ENCODE peak calls at places on chromosomes 6 and 20, in seven cellular contexts. J is neural progenitor cell, H is AG10803, L is esophagus muscularis mucosa, R is endothelial cell, K is fibroblast of lung, T is uterus. N is an unnamed sample.

GRCh38 chr6:158784505-158784904 is 34.7 kb downstream of the EZR start:
- DNase-seq in J (no peak), H (peak; percentile 36), L (no peak), R (no peak), K (peak; percentile 88), T (no peak), N (no peak)

GRCh38 chr20:59151820-59152219 is 11.8 kb upstream of the ZNF831 start:
- DNase-seq in J (no peak), H (no peak), L (no peak), R (no peak), K (no peak), T (no peak), N (no peak)

GRCh38 chr20:44247676-44248419 is 740 bp downstream of the GDAP1L1 start:
- DNase-seq in J (peak; percentile 94), H (peak; percentile 5), L (no peak), R (peak; percentile 89), K (peak; percentile 32), T (no peak), N (peak; percentile 73)

GRCh38 chr6:17101422-17102257 is at the start of gene STMND1:
- DNase-seq in J (peak; percentile 63), H (peak; percentile 24), L (no peak), R (no peak), K (peak; percentile 37), T (peak; percentile 41), N (peak; percentile 17)

GRCh38 chr6:143232849-143233248 is 172.2 kb downstream of the AIG1 start:
- DNase-seq in J (peak; percentile 65), H (peak; percentile 28), L (no peak), R (peak; percentile 62), K (peak; percentile 14), T (no peak), N (peak; percentile 14)

GRCh38 chr6:35919827-35920751 is 809 bp downstream of the SRPK1 start:
- DNase-seq in J (peak; percentile 62), H (peak; percentile 40), L (peak; percentile 89), R (peak; percentile 51), K (peak; percentile 74), T (no peak), N (peak; percentile 23)

GRCh38 chr20:61980647-61981583 is 84.8 kb downstream of the TAF4 start:
- DNase-seq in J (peak; percentile 60), H (peak; percentile 26), L (no peak), R (peak; percentile 46), K (no peak), T (no peak), N (no peak)

GRCh38 chr6:54411767-54412166 is 103.5 kb downstream of the TINAG start:
- DNase-seq in J (no peak), H (no peak), L (no peak), R (no peak), K (no peak), T (no peak), N (no peak)

GRCh38 chr6:163754866-163755265 is 340.3 kb downstream of the QKI start:
- DNase-seq in J (no peak), H (no peak), L (peak; percentile 87), R (no peak), K (no peak), T (no peak), N (no peak)

GRCh38 chr6:159594750-159595117 is 98.3 kb downstream of the SOD2 start:
- DNase-seq in J (no peak), H (peak; percentile 64), L (no peak), R (no peak), K (peak; percentile 86), T (no peak), N (no peak)

GRCh38 chr6:30075094-30075986 is at the start of gene RNF39:
- DNase-seq in J (peak; percentile 59), H (no peak), L (no peak), R (no peak), K (no peak), T (no peak), N (no peak)

GRCh38 chr20:1005452-1006027 is 3.4 kb upstream of the RSPO4 start:
- DNase-seq in J (peak; percentile 82), H (no peak), L (no peak), R (peak; percentile 49), K (peak; percentile 15), T (no peak), N (no peak)

GRCh38 chr6:139373154-139373927 is 1.1 kb downstream of the CITED2 start:
- DNase-seq in J (peak; percentile 61), H (peak; percentile 76), L (peak; percentile 92), R (peak; percentile 63), K (peak; percentile 53), T (peak; percentile 45), N (peak; percentile 43)

GRCh38 chr6:98514073-98514720 is 320.2 kb upstream of the POU3F2 start:
- DNase-seq in J (no peak), H (no peak), L (no peak), R (no peak), K (no peak), T (no peak), N (no peak)

GRCh38 chr20:45343867-45344721 is 4.1 kb downstream of the SDC4 start:
- DNase-seq in J (no peak), H (peak; percentile 86), L (no peak), R (no peak), K (peak; percentile 93), T (peak; percentile 83), N (no peak)

GRCh38 chr6:72205500-72205899 is 319.1 kb downstream of the RIMS1 start:
- DNase-seq in J (no peak), H (no peak), L (no peak), R (no peak), K (no peak), T (no peak), N (no peak)

GRCh38 chr20:51769941-51770615 is 1.9 kb upstream of the ATP9A start:
- DNase-seq in J (no peak), H (peak; percentile 18), L (no peak), R (no peak), K (no peak), T (no peak), N (no peak)

GRCh38 chr6:104623052-104623690 is 236.5 kb downstream of the HACE1 start:
- DNase-seq in J (peak; percentile 51), H (no peak), L (no peak), R (peak; percentile 40), K (no peak), T (no peak), N (no peak)

DNA sequence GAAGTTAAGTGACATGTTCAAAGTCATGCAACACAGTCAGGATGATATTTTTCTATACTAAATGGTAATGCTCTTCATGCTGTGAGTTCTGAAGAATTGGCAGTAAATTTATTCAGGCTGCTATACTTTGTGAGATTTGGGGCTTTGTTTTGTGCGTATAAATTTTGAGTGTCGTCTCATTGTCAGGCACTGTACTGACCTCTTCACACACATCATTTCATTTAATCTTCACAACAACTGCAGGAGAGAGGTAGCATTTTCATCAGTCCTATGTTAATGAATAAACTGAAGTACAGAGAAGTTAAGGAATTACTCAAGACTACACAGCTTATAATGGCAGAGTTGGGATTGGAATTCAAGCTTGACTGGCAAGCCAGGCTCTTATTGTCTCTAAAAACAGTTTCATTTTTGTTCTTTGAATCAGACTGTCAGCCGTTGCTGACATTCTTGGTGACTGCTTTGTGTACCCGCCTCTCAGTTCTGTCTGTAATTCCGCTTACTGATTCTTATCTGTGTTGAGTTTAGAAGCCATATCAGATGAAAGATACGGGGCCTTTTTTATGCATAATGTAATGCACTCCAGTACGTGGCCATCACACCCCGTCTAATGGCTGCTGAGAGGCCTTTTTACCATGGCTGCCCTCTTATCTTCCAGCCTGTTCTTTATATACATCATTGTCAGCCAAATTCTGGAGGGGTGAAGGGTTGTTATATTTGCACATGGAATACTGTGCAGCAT is 274.9 kb downstream of the UTRN start:
- DNase-seq in J (no peak), H (no peak), L (no peak), R (no peak), K (peak; percentile 72), T (no peak), N (no peak)
- TF ChIP-seq CTCF in J (no peak), H (no peak), L (no peak), R (no peak), K (no peak), T (no peak), N (no peak)

DNA sequence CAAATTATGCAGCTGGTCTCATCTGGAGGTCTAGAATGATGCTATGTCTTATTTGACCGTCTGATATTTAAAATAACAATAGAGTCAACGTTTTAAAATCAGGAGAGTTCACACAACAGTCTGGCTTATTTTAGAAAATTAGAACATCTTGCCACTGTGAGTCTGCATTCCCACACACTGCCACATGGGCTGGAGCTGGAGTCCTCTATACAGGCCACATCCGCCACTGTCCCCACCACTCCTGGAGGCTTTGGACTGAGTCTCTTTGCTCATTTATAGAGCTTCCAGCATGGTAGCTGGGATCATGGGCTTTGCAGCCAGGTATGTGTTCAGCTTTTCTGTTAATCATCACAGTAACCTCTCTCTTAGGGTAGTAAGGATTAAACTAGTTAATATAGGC is 68.8 kb upstream of the ZNFX1 start:
- DNase-seq in J (no peak), H (no peak), L (no peak), R (peak; percentile 16), K (no peak), T (no peak), N (no peak)
- TF ChIP-seq CTCF in J (peak; percentile 8), H (peak; percentile 12), L (no peak), R (no peak), K (no peak), T (no peak), N (no peak)

DNA sequence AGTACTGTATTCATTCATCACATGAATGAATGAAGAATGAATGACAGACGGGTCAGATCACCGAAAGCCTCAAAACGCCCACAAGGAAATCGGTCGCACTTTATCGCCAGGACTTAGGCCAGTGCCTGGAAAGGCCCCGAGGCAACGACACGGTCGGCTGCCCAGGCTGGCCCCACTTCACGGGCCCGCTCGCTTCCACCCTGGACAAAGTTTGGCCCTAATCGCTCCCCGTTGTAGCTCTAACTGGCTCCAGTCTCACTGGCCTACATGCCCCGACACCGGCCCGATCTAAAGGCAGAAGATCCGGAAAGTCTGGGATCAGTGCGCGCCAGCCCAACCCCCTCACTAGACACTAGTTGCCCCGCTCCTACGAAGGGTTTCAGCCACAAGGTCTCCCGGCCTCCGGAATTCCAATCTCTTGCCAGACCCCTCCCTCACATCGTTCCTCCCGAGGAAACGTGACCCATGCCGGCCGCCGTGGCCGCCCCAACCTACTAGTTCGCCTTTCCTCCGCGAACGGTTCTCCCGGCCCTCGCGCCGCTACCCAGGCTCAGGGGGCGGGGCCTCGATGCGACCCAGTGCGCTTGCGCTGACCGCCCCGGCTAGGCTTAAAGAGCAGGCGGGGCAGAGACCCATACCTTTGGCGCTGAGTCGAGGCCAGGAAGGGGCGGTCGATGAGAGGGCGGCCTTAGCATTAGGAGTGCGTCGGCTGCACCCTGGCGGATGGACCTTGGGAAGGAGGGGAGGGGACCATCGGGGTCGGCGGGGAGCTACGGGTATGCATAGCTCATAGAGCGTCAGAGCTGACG is at the start of the genes GSS and MYH7B:
- DNase-seq in J (peak; percentile 99), H (peak; percentile 93), L (peak; percentile 99), R (peak; percentile 100), K (peak; percentile 94), T (peak; percentile 97), N (peak; percentile 100)
- TF ChIP-seq CTCF in J (peak; percentile 55), H (peak; percentile 48), L (peak; percentile 64), R (no peak), K (peak; percentile 37), T (peak; percentile 67), N (peak; percentile 56)

DNA sequence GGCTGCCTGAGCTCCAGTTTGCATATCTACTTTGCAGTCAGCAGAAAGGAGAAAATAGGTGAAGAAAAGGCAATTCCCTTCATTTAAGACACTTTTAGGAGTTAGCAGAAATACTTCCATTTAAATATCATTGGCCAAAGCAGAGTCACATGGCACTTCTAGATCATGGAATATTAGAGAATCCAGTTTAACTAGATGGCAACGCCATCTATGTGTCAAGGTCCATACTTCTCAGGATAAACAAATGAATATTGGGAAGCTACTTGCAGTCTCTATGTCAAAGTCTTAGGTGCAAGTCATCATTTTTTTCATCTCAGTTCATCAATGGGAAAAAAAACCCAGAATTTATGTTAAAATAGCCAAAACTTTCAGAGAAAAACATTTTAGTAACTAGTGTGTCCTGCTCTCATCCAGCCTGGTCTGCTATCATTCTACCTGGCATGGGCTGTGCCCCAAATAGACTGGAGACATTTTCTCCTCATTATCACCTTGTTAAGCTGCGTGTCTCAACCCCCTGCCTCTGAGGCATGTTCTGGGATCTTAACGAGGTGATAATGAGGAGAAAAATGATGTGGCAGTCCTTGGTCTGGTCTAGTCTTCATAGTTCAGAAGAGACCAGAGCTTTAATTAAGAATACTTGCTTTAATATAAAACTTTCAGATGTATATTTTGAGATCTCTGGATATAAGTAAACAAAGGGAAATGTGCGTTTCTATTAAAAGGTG is 227.3 kb downstream of the TBX18 start:
- DNase-seq in J (no peak), H (no peak), L (no peak), R (no peak), K (no peak), T (no peak), N (no peak)
- TF ChIP-seq CTCF in J (no peak), H (no peak), L (no peak), R (no peak), K (no peak), T (no peak), N (no peak)

N was measured in neural crest cell.